ENCODE peak calls at places on chromosome 11, in four cellular contexts. One of them, this sample, is unnamed.

GRCh38 chr11:102831128-102831708 is 12.2 kb downstream of the MMP3 start:
- DNase-seq in breast epithelium: no peak
- DNase-seq in fibroblast of lung: peak; percentile 62
- DNase-seq in AG09309: no peak
- DNase-seq in this sample: no peak

GRCh38 chr11:46416656-46417055 is 25.1 kb upstream of the CHRM4 start:
- DNase-seq in breast epithelium: no peak
- DNase-seq in fibroblast of lung: no peak
- DNase-seq in AG09309: no peak
- DNase-seq in this sample: no peak

GRCh38 chr11:121645596-121645995 is 192.8 kb upstream of the SORL1-AS1 start:
- DNase-seq in breast epithelium: no peak
- DNase-seq in fibroblast of lung: no peak
- DNase-seq in AG09309: no peak
- DNase-seq in this sample: no peak

GRCh38 chr11:16981651-16982194 is 32.5 kb downstream of the PLEKHA7 start:
- DNase-seq in fibroblast of lung: peak; percentile 5
- DNase-seq in AG09309: no peak
- DNase-seq in breast epithelium: peak; percentile 76
- DNase-seq in this sample: no peak

GRCh38 chr11:37223962-37224361 is 625.9 kb upstream of the RAG2 start:
- DNase-seq in fibroblast of lung: no peak
- DNase-seq in breast epithelium: no peak
- DNase-seq in AG09309: no peak
- DNase-seq in this sample: no peak

GRCh38 chr11:7353100-7353499 is 101.4 kb downstream of the SYT9 start:
- DNase-seq in breast epithelium: no peak
- DNase-seq in fibroblast of lung: no peak
- DNase-seq in AG09309: no peak
- DNase-seq in this sample: peak; percentile 33

GRCh38 chr11:73389902-73390301 is 13.7 kb downstream of the RELT start:
- DNase-seq in fibroblast of lung: no peak
- DNase-seq in breast epithelium: no peak
- DNase-seq in AG09309: no peak
- DNase-seq in this sample: no peak

GRCh38 chr11:42407379-42407778 is 904.4 kb upstream of the API5 start:
- DNase-seq in fibroblast of lung: no peak
- DNase-seq in AG09309: no peak
- DNase-seq in breast epithelium: no peak
- DNase-seq in this sample: peak; percentile 71

GRCh38 chr11:86570020-86570419 is 102.4 kb downstream of the ME3 start:
- DNase-seq in AG09309: no peak
- DNase-seq in fibroblast of lung: no peak
- DNase-seq in breast epithelium: no peak
- DNase-seq in this sample: no peak

GRCh38 chr11:102994101-102994500 is 38.6 kb upstream of the MMP13 start:
- DNase-seq in fibroblast of lung: no peak
- DNase-seq in breast epithelium: no peak
- DNase-seq in AG09309: no peak
- DNase-seq in this sample: no peak

GRCh38 chr11:64864473-64865285 is 13.7 kb downstream of the EHD1 start:
- DNase-seq in breast epithelium: no peak
- DNase-seq in AG09309: no peak
- DNase-seq in fibroblast of lung: peak; percentile 100
- DNase-seq in this sample: no peak

GRCh38 chr11:83945953-83946352 is 659.8 kb upstream of the CCDC90B start:
- DNase-seq in AG09309: no peak
- DNase-seq in fibroblast of lung: no peak
- DNase-seq in breast epithelium: no peak
- DNase-seq in this sample: no peak

GRCh38 chr11:117876341-117877119 is at the start of gene FXYD6:
- DNase-seq in breast epithelium: no peak
- DNase-seq in fibroblast of lung: peak; percentile 60
- DNase-seq in AG09309: no peak
- DNase-seq in this sample: no peak

GRCh38 chr11:78957481-78958245 is 383.0 kb upstream of the NARS2 start:
- DNase-seq in AG09309: peak; percentile 10
- DNase-seq in breast epithelium: no peak
- DNase-seq in fibroblast of lung: peak; percentile 68
- DNase-seq in this sample: no peak

GRCh38 chr11:133082453-133082781 is 449.9 kb downstream of the OPCML start:
- DNase-seq in AG09309: no peak
- DNase-seq in fibroblast of lung: no peak
- DNase-seq in breast epithelium: no peak
- DNase-seq in this sample: peak; percentile 17

GRCh38 chr11:110156503-110156902 is 63.3 kb downstream of the ZC3H12C start:
- DNase-seq in fibroblast of lung: no peak
- DNase-seq in AG09309: no peak
- DNase-seq in breast epithelium: no peak
- DNase-seq in this sample: no peak

GRCh38 chr11:68798221-68798813 is 43.4 kb downstream of the CPT1A start:
- DNase-seq in AG09309: no peak
- DNase-seq in breast epithelium: no peak
- DNase-seq in fibroblast of lung: peak; percentile 13
- DNase-seq in this sample: no peak

GRCh38 chr11:65316979-65317786 is 2.5 kb downstream of the CDC42EP2 start:
- DNase-seq in breast epithelium: peak; percentile 78
- DNase-seq in fibroblast of lung: peak; percentile 90
- DNase-seq in AG09309: peak; percentile 67
- DNase-seq in this sample: no peak

GRCh38 chr11:47071871-47072270 is 104.8 kb downstream of the ARFGAP2 start:
- DNase-seq in fibroblast of lung: peak; percentile 21
- DNase-seq in AG09309: no peak
- DNase-seq in breast epithelium: no peak
- DNase-seq in this sample: no peak

GRCh38 chr11:27558401-27558800 is 51.8 kb upstream of the LIN7C start:
- DNase-seq in fibroblast of lung: no peak
- DNase-seq in AG09309: no peak
- DNase-seq in breast epithelium: no peak
- DNase-seq in this sample: no peak

GRCh38 chr11:66100272-66101037 is 30.4 kb downstream of the PACS1 start:
- DNase-seq in breast epithelium: peak; percentile 76
- DNase-seq in AG09309: no peak
- DNase-seq in fibroblast of lung: no peak
- DNase-seq in this sample: peak; percentile 57

GRCh38 chr11:103944251-103944944 is 92.0 kb upstream of the DDI1 start:
- DNase-seq in fibroblast of lung: no peak
- DNase-seq in breast epithelium: no peak
- DNase-seq in AG09309: no peak
- DNase-seq in this sample: no peak

GRCh38 chr11:34355726-34356125 is 2.1 kb downstream of the ABTB2 start:
- DNase-seq in fibroblast of lung: no peak
- DNase-seq in breast epithelium: no peak
- DNase-seq in AG09309: no peak
- DNase-seq in this sample: no peak
- H3K4me3 ChIP-seq in fibroblast of lung: peak overlapping the region; percentile 69
- H3K4me3 ChIP-seq in breast epithelium: peak overlapping the region; percentile 59
- H3K4me3 ChIP-seq in AG09309: no peak overlapping the region
- H3K4me3 ChIP-seq in this sample: no peak overlapping the region

GRCh38 chr11:124069429-124070401 is 28.6 kb upstream of the OR10G7 start:
- DNase-seq in AG09309: peak; percentile 2
- DNase-seq in fibroblast of lung: peak; percentile 72
- DNase-seq in breast epithelium: no peak
- DNase-seq in this sample: peak; percentile 62
- H3K4me3 ChIP-seq in AG09309: peak overlapping the region; percentile 32
- H3K4me3 ChIP-seq in fibroblast of lung: peak overlapping the region; percentile 55
- H3K4me3 ChIP-seq in breast epithelium: no peak overlapping the region
- H3K4me3 ChIP-seq in this sample: peak overlapping the region; percentile 23

DNA sequence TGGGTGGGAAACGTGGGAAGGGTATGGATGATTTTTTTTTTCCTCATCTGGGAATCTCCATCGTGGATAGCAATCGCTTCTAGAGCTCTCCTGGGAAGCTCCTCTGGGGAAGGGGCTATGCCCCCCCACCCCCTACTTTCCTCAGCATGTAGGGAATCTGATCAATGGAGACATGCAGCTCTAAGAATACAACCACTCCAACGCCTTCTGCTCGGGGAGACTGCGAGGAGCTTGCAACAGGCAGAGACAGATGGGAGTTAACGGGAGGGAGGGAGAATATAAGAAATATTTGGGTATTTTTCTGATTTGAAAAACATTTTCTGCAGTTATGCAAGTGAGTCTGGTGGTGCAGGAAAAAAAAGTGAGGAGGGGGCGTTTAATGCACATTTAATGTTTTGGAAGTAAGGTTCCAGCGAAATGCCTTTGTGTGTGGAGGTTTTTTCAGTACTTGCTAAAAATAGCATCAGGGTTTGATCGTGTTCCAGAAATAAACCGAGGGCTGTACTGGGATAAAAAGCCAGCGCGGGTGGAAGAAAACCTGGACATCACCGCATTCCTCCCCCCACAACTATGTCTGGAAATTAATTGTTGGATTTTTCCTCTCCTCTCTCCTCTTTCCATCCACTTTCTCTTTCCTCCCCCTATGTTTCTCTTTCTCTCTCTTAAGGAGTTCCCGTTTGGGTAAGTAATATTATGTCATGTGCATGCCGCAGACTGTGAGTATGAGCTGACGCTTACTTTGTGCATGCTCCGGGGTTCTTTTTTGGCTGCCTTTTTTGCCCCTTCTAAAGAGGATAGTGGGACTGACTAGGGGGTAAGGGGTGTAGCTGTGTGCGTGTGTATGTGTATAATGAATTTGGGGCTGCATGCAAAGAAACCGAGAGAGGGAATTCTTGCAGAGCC is 104.4 kb upstream of the HSD17B12 start:
- DNase-seq in AG09309: no peak
- DNase-seq in fibroblast of lung: no peak
- DNase-seq in breast epithelium: no peak
- DNase-seq in this sample: no peak
- H3K4me3 ChIP-seq in AG09309: peak overlapping the region; percentile 25
- H3K4me3 ChIP-seq in fibroblast of lung: peak overlapping the region; percentile 54
- H3K4me3 ChIP-seq in breast epithelium: peak overlapping the region; percentile 34
- H3K4me3 ChIP-seq in this sample: no peak overlapping the region

GRCh38 chr11:371051-371450 is 1.8 kb downstream of the B4GALNT4 start:
- DNase-seq in breast epithelium: no peak
- DNase-seq in AG09309: no peak
- DNase-seq in fibroblast of lung: no peak
- DNase-seq in this sample: no peak

GRCh38 chr11:367956-368413 is 1.3 kb upstream of the B4GALNT4 start:
- DNase-seq in fibroblast of lung: no peak
- DNase-seq in breast epithelium: no peak
- DNase-seq in AG09309: no peak
- DNase-seq in this sample: no peak

GRCh38 chr11:370087-370941 is 1.0 kb downstream of the B4GALNT4 start:
- DNase-seq in fibroblast of lung: no peak
- DNase-seq in breast epithelium: no peak
- DNase-seq in AG09309: no peak
- DNase-seq in this sample: no peak

GRCh38 chr11:368414-369335 is 624 bp upstream of the B4GALNT4 start:
- DNase-seq in AG09309: no peak
- DNase-seq in breast epithelium: no peak
- DNase-seq in fibroblast of lung: no peak
- DNase-seq in this sample: no peak

DNA sequence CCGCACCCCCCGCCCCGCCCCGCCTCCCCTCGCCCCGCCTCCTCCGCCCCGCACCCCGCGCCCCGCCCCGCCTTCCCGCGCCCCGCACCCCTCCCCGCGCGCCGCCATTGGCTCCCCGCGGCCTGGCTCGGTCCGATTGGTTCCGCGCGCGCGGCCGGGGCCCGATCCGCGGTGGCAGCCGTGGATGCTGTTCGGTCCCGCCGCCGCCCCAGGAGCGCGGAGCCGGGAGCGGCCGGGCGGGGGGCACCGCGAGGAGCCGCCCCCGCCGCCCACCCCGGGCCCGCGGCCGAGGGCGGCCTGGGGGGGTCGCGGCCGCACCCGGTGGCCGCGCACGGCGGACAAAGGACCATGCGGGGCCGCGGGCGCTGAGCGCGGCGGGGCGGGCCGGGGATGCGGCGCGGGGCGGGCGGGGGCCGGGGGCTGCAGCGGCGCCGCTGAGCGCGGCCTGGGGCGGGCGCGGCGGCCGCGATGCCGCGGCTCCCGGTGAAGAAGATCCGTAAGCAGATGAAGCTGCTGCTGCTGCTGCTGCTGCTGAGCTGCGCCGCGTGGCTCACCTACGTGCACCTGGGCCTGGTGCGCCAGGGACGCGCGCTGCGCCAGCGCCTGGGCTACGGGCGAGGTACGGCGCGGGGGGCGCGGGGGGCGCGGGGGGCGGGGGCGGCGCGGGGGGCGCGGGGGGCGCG is at the start of gene B4GALNT4:
- DNase-seq in AG09309: no peak
- DNase-seq in breast epithelium: no peak
- DNase-seq in fibroblast of lung: no peak
- DNase-seq in this sample: no peak
- H3K4me3 ChIP-seq in AG09309: peak within 1 kb of the TSS; percentile 34
- H3K4me3 ChIP-seq in breast epithelium: peak within 1 kb of the TSS; percentile 49
- H3K4me3 ChIP-seq in fibroblast of lung: peak within 1 kb of the TSS; percentile 47
- H3K4me3 ChIP-seq in this sample: peak within 1 kb of the TSS; percentile 11

GRCh38 chr11:309558-309855 is 1.9 kb downstream of the IFITM2 start:
- DNase-seq in breast epithelium: no peak
- DNase-seq in fibroblast of lung: no peak
- DNase-seq in AG09309: no peak
- DNase-seq in this sample: no peak
- H3K4me3 ChIP-seq in breast epithelium: peak overlapping the region; percentile 51
- H3K4me3 ChIP-seq in fibroblast of lung: peak overlapping the region; percentile 71
- H3K4me3 ChIP-seq in AG09309: peak overlapping the region; percentile 63
- H3K4me3 ChIP-seq in this sample: no peak overlapping the region

GRCh38 chr11:114036156-114036811 is 23.2 kb upstream of the ZBTB16 start:
- DNase-seq in fibroblast of lung: peak; percentile 86
- DNase-seq in AG09309: no peak
- DNase-seq in breast epithelium: peak; percentile 86
- DNase-seq in this sample: no peak
- H3K4me3 ChIP-seq in fibroblast of lung: peak overlapping the region; percentile 48
- H3K4me3 ChIP-seq in AG09309: peak overlapping the region; percentile 41
- H3K4me3 ChIP-seq in breast epithelium: peak overlapping the region; percentile 46
- H3K4me3 ChIP-seq in this sample: no peak overlapping the region

DNA sequence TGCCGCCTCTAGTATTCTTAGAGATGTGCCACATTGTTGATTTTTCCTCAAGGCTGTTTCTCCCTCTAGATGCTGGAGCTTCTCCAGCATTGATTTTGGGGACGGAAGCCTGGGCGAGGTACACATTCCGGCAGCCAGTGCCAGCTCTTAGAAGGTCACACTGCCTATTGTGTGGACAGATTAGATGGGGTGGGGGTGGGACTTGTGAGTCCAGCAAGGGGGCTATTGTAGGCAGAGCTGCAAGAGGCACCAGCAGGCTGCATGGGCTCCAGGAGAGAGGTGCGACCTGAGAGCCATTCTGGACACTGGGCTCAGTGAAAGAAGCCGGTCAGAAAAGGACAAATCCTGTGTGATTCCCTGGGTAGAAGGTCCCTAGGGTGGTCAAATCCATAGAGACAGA is 12.4 kb downstream of the C11orf21 start:
- DNase-seq in breast epithelium: peak; percentile 31
- DNase-seq in fibroblast of lung: no peak
- DNase-seq in AG09309: no peak
- DNase-seq in this sample: no peak
- H3K4me3 ChIP-seq in breast epithelium: no peak overlapping the region
- H3K4me3 ChIP-seq in fibroblast of lung: no peak overlapping the region
- H3K4me3 ChIP-seq in AG09309: no peak overlapping the region
- H3K4me3 ChIP-seq in this sample: no peak overlapping the region

This sample was measured in Jurkat, Clone E6-1.